ENCODE peak calls at places on chromosomes 4 and X, in six cellular contexts. K, F, P, N, U and Y are unnamed samples.

GRCh38 chr4:174681723-174682300 is 147.2 kb downstream of the GLRA3 start:
- DNase-seq in K (peak), U (no peak), F (no peak), P (no peak), N (no peak), Y (no peak)

GRCh38 chrX:78769933-78770332 is 22.4 kb downstream of the LPAR4 start:
- DNase-seq in F (no peak), U (no peak), N (no peak), K (no peak), P (no peak), Y (no peak)

GRCh38 chrX:19005909-19006308 is 22.0 kb upstream of the PHKA2 start:
- DNase-seq in F (no peak), K (no peak), P (no peak), N (no peak), U (no peak), Y (no peak)

GRCh38 chr4:123555500-123556273 is 159.1 kb downstream of the SPRY1 start:
- DNase-seq in P (no peak), U (no peak), N (peak), K (peak), F (no peak), Y (peak)

GRCh38 chrX:68511255-68511654 is 12.4 kb downstream of the YIPF6 start:
- DNase-seq in F (peak), K (peak), N (peak), P (no peak), U (no peak), Y (no peak)

GRCh38 chr4:186297013-186297645 is 31.1 kb downstream of the F11 start:
- DNase-seq in F (no peak), N (no peak), K (peak), U (peak), P (no peak), Y (peak)

GRCh38 chr4:94678896-94679295 is 78.9 kb upstream of the BMPR1B start:
- DNase-seq in P (no peak), N (no peak), U (no peak), K (peak), F (no peak), Y (no peak)

GRCh38 chrX:151151668-151152267 is 24.6 kb upstream of the GPR50 start:
- DNase-seq in U (peak), F (no peak), K (peak), N (peak), P (peak), Y (peak)

GRCh38 chr4:129545599-129546278 is 449.8 kb downstream of the C4orf33 start:
- DNase-seq in P (no peak), K (peak), F (no peak), N (no peak), U (no peak), Y (no peak)

GRCh38 chr4:165476214-165477098 is 97.6 kb downstream of the CPE start:
- DNase-seq in F (no peak), P (no peak), K (peak), N (no peak), U (no peak), Y (no peak)

DNA sequence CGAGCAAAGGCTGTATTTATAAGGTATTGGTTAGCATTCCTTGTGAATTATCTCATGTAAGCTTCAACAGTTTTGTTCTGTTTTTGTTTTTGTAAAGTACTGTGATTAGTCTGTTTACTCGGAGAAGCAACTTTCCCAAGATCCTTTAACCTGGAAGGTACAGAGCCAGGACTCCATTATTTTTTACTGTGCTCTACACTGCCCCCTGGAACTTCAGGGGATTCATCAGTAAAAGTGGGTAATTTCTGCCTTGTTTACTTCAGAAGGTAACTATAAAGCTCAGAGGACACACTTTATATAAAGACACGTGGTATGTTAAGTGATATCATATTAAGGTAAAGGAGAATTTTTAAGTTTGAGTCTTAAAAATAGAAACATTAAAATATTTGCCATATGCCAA is 124.9 kb downstream of the IQCM start:
- DNase-seq in K (no peak), F (no peak), N (no peak), U (no peak), P (no peak), Y (no peak)
- TF ChIP-seq CTCF in K (peak), F (peak), N (no peak), U (peak), P (peak), Y (no peak)

DNA sequence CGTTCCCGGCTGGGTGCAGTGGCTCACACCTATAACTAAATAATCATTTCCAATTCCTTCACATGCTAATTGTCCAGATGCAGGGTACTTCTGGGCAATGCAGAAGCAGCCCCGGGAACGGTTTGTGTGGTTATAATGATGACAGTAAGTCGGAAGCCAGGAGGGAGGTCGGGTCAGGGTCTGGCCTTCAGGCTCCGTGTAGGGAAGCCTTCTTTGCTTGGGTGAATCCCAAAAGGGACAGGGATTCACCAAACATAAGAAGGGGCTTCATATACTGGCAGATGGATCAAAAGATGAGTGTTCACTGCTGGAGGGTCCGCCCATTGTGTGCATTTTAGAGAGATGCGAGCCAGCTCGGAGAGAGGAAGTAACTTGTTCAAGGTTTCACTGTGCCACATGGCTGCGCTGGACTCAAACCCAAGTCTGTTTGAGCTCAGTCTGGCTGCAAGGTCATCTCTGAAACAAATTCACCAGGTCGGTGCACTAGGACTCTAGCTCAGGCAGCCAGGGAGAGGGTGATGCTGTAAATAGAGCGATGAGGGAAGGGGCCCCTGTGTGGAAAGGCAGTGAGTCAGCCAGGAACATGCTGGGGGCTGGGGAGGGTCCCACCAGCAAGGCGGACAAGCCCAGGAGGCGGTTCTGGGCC is 4.8 kb upstream of the KIAA0232 start:
- DNase-seq in K (no peak), P (no peak), F (no peak), U (no peak), N (no peak), Y (no peak)
- TF ChIP-seq CTCF in K (no peak), P (peak), F (no peak), U (no peak), N (no peak), Y (no peak)

DNA sequence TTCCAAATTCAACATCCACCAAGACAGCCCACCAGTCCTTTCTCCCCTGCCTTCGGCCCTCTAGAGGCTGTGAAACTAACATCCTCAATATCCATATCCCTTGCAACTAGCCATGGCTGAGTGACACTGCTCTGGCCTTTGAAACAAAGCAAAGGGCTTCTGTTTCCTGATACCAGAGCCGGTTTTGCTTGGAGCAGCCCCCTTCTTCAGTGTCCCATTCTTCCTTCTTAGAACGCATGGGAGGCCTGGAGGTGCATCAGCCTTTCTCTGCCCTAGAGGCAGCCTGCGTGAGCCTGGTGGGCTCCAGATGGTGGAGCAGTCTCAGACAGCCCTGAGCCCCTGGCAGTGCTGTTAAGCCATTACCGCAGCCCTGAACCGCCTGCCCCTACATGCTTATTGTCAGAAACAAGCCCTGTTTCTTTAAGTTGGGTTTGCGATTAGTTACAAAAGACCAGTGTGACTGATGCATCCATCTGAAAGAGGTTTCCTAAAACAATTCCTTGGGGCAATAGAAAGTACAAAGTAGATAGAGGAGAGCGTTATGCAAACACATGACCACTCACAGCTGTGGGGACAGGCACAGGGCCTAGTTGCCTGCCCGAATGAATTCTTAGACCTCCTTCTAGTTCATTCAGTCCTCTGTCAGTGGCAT is 74.1 kb downstream of the EVC start:
- DNase-seq in N (no peak), P (no peak), F (peak), K (no peak), U (no peak), Y (no peak)
- TF ChIP-seq CTCF in N (no peak), P (no peak), F (no peak), K (no peak), U (peak), Y (peak)

GRCh38 chr4:184932343-184932742 is 85.9 kb upstream of the HELT start:
- DNase-seq in N (peak), U (no peak), F (peak), P (no peak), K (no peak), Y (no peak)

GRCh38 chr4:184934184-184934583 is 84.1 kb upstream of the HELT start:
- DNase-seq in F (no peak), P (no peak), N (peak), U (no peak), K (no peak), Y (no peak)

GRCh38 chr4:184933311-184933710 is 85.0 kb upstream of the HELT start:
- DNase-seq in U (no peak), K (no peak), N (no peak), P (no peak), F (no peak), Y (no peak)

GRCh38 chr4:184930026-184930425 is 88.3 kb upstream of the HELT start:
- DNase-seq in N (peak), U (no peak), P (no peak), F (no peak), K (no peak), Y (no peak)

DNA sequence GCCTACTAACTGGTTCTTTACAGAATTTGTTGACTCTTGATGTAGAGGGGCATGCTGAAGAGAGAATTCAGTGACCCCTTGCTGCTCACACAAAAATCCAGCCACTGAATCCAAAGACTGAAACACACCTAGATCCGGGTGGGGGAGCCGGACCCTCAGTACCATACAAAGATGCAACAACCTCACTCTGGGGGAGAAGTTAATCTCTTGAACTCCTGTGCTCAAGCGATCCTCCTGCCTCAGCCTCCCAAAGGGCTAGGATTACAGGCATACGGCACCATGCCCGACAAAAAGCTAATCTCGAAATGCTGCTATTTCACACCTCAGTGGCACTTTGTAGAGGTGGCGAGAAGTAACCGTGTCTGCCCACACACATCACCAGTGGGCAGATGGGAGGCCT is 88.8 kb upstream of the HELT start:
- DNase-seq in K (no peak), N (no peak), P (no peak), U (no peak), F (no peak), Y (no peak)
- TF ChIP-seq CTCF in K (no peak), N (no peak), P (no peak), U (no peak), F (no peak), Y (no peak)

DNA sequence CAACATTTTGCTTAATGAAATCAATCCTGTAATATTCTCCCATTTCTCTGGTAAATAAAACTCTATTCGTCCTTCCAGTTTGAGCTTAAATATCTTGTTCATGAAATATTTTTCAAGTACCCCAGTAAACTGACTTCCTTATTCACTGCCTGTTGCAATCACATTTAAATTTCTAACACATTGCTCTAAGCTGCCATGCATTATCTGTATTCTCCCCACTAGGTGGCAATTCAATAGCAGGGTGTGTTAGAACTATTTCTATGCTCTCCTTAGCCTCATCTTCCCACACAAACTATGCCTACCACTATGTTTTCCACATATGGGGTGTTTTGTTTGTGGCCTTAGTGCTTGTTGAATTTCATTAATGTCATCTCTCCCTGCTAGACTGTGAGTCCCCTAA is 377.1 kb upstream of the HS3ST1 start:
- DNase-seq in P (no peak), U (no peak), N (no peak), F (no peak), K (peak), Y (no peak)
- TF ChIP-seq CTCF in P (peak), U (no peak), N (peak), F (peak), K (peak), Y (no peak)

DNA sequence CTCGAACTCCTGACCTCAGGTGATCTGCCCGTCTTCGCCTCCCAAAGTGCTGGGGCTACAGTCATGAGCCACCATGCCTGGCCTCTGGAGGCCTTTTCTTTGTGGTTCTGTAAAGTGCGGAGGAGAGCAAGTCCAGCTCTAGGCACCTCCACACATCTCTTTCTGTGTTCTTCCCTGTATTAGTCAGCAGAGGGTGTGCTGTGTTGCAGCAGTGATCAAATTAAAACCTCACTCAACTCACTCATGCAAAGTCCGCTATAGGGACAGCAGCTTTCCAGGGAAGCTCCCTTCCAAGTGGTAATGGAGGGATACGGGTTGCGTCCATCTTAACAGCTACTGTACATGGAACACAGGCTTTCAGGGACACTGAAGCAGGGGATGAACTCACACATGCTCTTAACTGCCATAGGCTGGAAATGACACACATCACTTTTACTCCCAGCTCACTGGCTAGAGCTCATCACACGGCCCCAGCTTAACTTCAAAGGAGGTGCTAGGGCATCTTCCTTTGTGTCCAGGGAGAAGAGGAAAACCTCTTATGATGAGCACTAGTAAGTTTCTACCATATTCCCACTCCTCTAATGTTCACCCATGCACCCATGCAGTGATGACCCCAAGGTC is 36.0 kb upstream of the CCNG2 start:
- DNase-seq in F (no peak), P (no peak), K (no peak), U (no peak), N (no peak), Y (no peak)
- TF ChIP-seq CTCF in F (no peak), P (peak), K (no peak), U (no peak), N (no peak), Y (no peak)

GRCh38 chr4:40206421-40206820 is 9.6 kb downstream of the RHOH start:
- DNase-seq in F (no peak), P (no peak), N (no peak), K (no peak), U (no peak), Y (no peak)

GRCh38 chr4:40211224-40212185 is 14.7 kb downstream of the RHOH start:
- DNase-seq in F (no peak), U (no peak), N (peak), K (no peak), P (no peak), Y (no peak)

GRCh38 chr4:40212674-40213504 is 16.1 kb downstream of the RHOH start:
- DNase-seq in N (no peak), U (no peak), F (no peak), P (no peak), K (peak), Y (no peak)

GRCh38 chr4:40210776-40211175 is 13.9 kb downstream of the RHOH start:
- DNase-seq in F (no peak), K (no peak), U (no peak), P (no peak), N (no peak), Y (no peak)

GRCh38 chr4:40209401-40209800 is 12.6 kb downstream of the RHOH start:
- DNase-seq in N (no peak), F (no peak), U (no peak), K (no peak), P (no peak), Y (no peak)
- TF ChIP-seq CTCF in N (no peak), F (no peak), U (no peak), K (no peak), P (no peak), Y (no peak)

GRCh38 chrX:130539721-130540321 is 138.0 kb downstream of the RBMX2 start:
- DNase-seq in N (peak), P (no peak), K (peak), F (peak), U (no peak), Y (peak)
- TF ChIP-seq CTCF in N (peak), P (peak), K (peak), F (peak), U (peak), Y (peak)